ENCODE peak calls at places on chromosomes 2 and 18, in five cellular contexts. F is HCT116, S is gastrocnemius medialis, C is Peyer's patch, P is adrenal gland. Z is an unnamed sample.
A peak's percentile ranks its signal among the peaks of the same experiment; 100 is the strongest.

GRCh38 chr2:26584656-26585055 is 56.5 kb downstream of the CIB4 start:
- DNase-seq in F (no peak), S (no peak), C (peak; percentile 34), P (no peak), Z (no peak)

GRCh38 chr18:75247601-75248421 is 37.2 kb downstream of the TSHZ1 start:
- DNase-seq in F (no peak), S (no peak), C (no peak), P (no peak), Z (no peak)

GRCh38 chr2:236568068-236568921 is 1.3 kb upstream of the ACKR3 start:
- DNase-seq in F (no peak), S (no peak), C (peak; percentile 71), P (no peak), Z (peak; percentile 67)

GRCh38 chr2:182081602-182082260 is 96.1 kb downstream of the PPP1R1C start:
- DNase-seq in F (no peak), S (no peak), C (no peak), P (no peak), Z (no peak)

GRCh38 chr18:12236141-12236540 is 18.0 kb upstream of the CIDEA start:
- DNase-seq in F (no peak), S (no peak), C (no peak), P (no peak), Z (no peak)

GRCh38 chr2:240296104-240296406 is 139.4 kb upstream of the GPC1 start:
- DNase-seq in F (no peak), S (no peak), C (no peak), P (no peak), Z (no peak)

GRCh38 chr18:56148373-56148772 is 490.0 kb downstream of the TXNL1 start:
- DNase-seq in F (no peak), S (no peak), C (no peak), P (no peak), Z (no peak)

GRCh38 chr2:58532641-58533040 is 291.5 kb upstream of the FANCL start:
- DNase-seq in F (no peak), S (no peak), C (no peak), P (no peak), Z (no peak)

DNA sequence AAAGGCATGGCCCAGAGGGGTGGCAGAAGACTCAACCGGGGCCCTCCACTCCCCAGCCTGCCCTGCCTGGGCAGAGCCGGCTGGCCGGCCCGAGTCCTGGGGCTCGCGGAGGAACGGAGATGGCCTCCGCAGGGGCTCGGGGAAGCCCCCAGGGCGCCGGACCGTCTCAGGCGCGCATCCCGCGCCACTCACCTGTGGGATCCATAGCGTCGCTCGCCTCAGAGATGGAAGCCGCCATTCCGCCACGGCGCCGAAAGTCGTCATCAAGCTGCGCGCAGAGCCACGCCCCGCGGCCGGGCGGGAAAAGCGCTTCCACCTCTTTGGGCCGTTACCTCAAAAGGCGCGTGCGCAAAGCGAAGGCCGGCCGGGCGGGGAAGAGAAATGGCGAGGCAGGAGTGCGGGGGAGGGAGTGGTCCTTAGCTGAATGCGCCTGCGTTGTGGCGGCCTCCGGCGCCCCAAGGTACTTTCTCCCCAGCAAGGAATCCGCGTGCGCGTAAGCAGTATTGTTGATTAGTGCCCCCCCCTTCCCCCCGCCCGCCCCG is at the start of gene SMPD4:
- DNase-seq in F (peak; percentile 90), S (peak; percentile 91), C (peak; percentile 98), P (peak; percentile 98), Z (peak; percentile 98)
- TF ChIP-seq POLR2A in F (no peak), S (no peak), C (peak; percentile 34), P (peak; percentile 19), Z (peak; percentile 26)

GRCh38 chr2:207892676-207893402 is 123.1 kb upstream of the FZD5 start:
- DNase-seq in F (no peak), S (no peak), C (no peak), P (no peak), Z (no peak)
- H3K4me1 ChIP-seq in F (no peaks in the 10 kb centered on the region), S (peaks cover 3% of the 10 kb centered on the region), C (no peaks in the 10 kb centered on the region), P (peaks cover 16% of the 10 kb centered on the region), Z (peaks cover 3% of the 10 kb centered on the region)

GRCh38 chr2:234083572-234084348 is 33.3 kb downstream of the SPP2 start:
- DNase-seq in F (no peak), S (no peak), C (no peak), P (no peak), Z (no peak)

GRCh38 chr2:234076451-234076850 is 25.9 kb downstream of the SPP2 start:
- DNase-seq in F (no peak), S (no peak), C (no peak), P (no peak), Z (no peak)

GRCh38 chr2:234081970-234082822 is 31.7 kb downstream of the SPP2 start:
- DNase-seq in F (no peak), S (no peak), C (no peak), P (no peak), Z (no peak)
- TF ChIP-seq CTCF in F (no peak), S (no peak), C (no peak), P (no peak), Z (no peak)

GRCh38 chr18:22044474-22045220 is 124.7 kb upstream of the GATA6 start:
- DNase-seq in F (no peak), S (no peak), C (peak; percentile 71), P (no peak), Z (no peak)
- TF ChIP-seq POLR2A in F (no peak), S (no peak), C (no peak), P (no peak), Z (no peak)